ENCODE peak calls at places on chromosomes 4 and X, in four cellular contexts. One of them, this sample, is unnamed.

GRCh38 chrX:72101597-72102037 is 30.1 kb downstream of the RTL5 start:
- DNase-seq in HFF-Myc: no peak
- DNase-seq in neural progenitor cell: peak; percentile 41
- DNase-seq in brain microvascular endothelial cell: no peak
- DNase-seq in this sample: no peak

GRCh38 chrX:8607326-8607725 is 124.6 kb downstream of the ANOS1 start:
- DNase-seq in brain microvascular endothelial cell: peak; percentile 28
- DNase-seq in neural progenitor cell: no peak
- DNase-seq in HFF-Myc: no peak
- DNase-seq in this sample: peak; percentile 24

GRCh38 chr4:101596786-101597185 is 193.7 kb upstream of the BANK1 start:
- DNase-seq in brain microvascular endothelial cell: no peak
- DNase-seq in neural progenitor cell: no peak
- DNase-seq in HFF-Myc: no peak
- DNase-seq in this sample: no peak

GRCh38 chr4:139506774-139507173 is 49.2 kb downstream of the SETD7 start:
- DNase-seq in HFF-Myc: no peak
- DNase-seq in brain microvascular endothelial cell: no peak
- DNase-seq in neural progenitor cell: no peak
- DNase-seq in this sample: no peak

GRCh38 chr4:110754726-110755125 is 131.8 kb upstream of the PITX2 start:
- DNase-seq in brain microvascular endothelial cell: no peak
- DNase-seq in HFF-Myc: no peak
- DNase-seq in neural progenitor cell: no peak
- DNase-seq in this sample: no peak

GRCh38 chr4:31411606-31412005 is 691.4 kb downstream of the PCDH7 start:
- DNase-seq in HFF-Myc: no peak
- DNase-seq in brain microvascular endothelial cell: no peak
- DNase-seq in neural progenitor cell: no peak
- DNase-seq in this sample: peak; percentile 4

GRCh38 chr4:142548491-142548890 is 297.6 kb downstream of the INPP4B start:
- DNase-seq in neural progenitor cell: no peak
- DNase-seq in HFF-Myc: no peak
- DNase-seq in brain microvascular endothelial cell: no peak
- DNase-seq in this sample: no peak

GRCh38 chrX:48648299-48648698 is 35.3 kb upstream of the WAS start:
- DNase-seq in HFF-Myc: peak; percentile 9
- DNase-seq in neural progenitor cell: peak; percentile 54
- DNase-seq in brain microvascular endothelial cell: peak; percentile 12
- DNase-seq in this sample: peak; percentile 29

GRCh38 chr4:48467891-48468290 is 15.3 kb upstream of the SLC10A4 start:
- DNase-seq in neural progenitor cell: no peak
- DNase-seq in HFF-Myc: no peak
- DNase-seq in brain microvascular endothelial cell: no peak
- DNase-seq in this sample: no peak

GRCh38 chr4:38785901-38786402 is 3.2 kb upstream of the TLR10 start:
- DNase-seq in neural progenitor cell: no peak
- DNase-seq in brain microvascular endothelial cell: no peak
- DNase-seq in HFF-Myc: no peak
- DNase-seq in this sample: no peak

GRCh38 chr4:165726831-165727230 is 146.2 kb upstream of the TLL1 start:
- DNase-seq in HFF-Myc: no peak
- DNase-seq in brain microvascular endothelial cell: no peak
- DNase-seq in neural progenitor cell: no peak
- DNase-seq in this sample: no peak

GRCh38 chr4:76589402-76589801 is 154.4 kb downstream of the SHROOM3 start:
- DNase-seq in brain microvascular endothelial cell: no peak
- DNase-seq in HFF-Myc: no peak
- DNase-seq in neural progenitor cell: peak; percentile 24
- DNase-seq in this sample: no peak

GRCh38 chr4:76896731-76897521 is 1.0 kb downstream of the SOWAHB start:
- DNase-seq in HFF-Myc: no peak
- DNase-seq in brain microvascular endothelial cell: no peak
- DNase-seq in neural progenitor cell: peak; percentile 80
- DNase-seq in this sample: no peak

GRCh38 chr4:111639876-111640275 is 505.4 kb upstream of the FAM241A start:
- DNase-seq in brain microvascular endothelial cell: no peak
- DNase-seq in HFF-Myc: no peak
- DNase-seq in neural progenitor cell: peak; percentile 15
- DNase-seq in this sample: peak; percentile 40

GRCh38 chr4:184992422-184992821 is 25.9 kb upstream of the HELT start:
- DNase-seq in neural progenitor cell: no peak
- DNase-seq in brain microvascular endothelial cell: no peak
- DNase-seq in HFF-Myc: no peak
- DNase-seq in this sample: no peak

GRCh38 chr4:150789864-150790263 is 207.9 kb downstream of the MAB21L2 start:
- DNase-seq in brain microvascular endothelial cell: no peak
- DNase-seq in neural progenitor cell: no peak
- DNase-seq in HFF-Myc: no peak
- DNase-seq in this sample: no peak

GRCh38 chrX:43551590-43551989 is 104.5 kb upstream of the MAOA start:
- DNase-seq in neural progenitor cell: no peak
- DNase-seq in brain microvascular endothelial cell: no peak
- DNase-seq in HFF-Myc: no peak
- DNase-seq in this sample: no peak

GRCh38 chrX:103211012-103211715 is 3.7 kb upstream of the BEX4 start:
- DNase-seq in brain microvascular endothelial cell: peak; percentile 47
- DNase-seq in HFF-Myc: no peak
- DNase-seq in neural progenitor cell: peak; percentile 63
- DNase-seq in this sample: no peak

GRCh38 chr4:33160126-33160525 is 2440.0 kb downstream of the PCDH7 start:
- DNase-seq in brain microvascular endothelial cell: peak; percentile 5
- DNase-seq in neural progenitor cell: peak; percentile 29
- DNase-seq in HFF-Myc: peak; percentile 30
- DNase-seq in this sample: peak; percentile 4

GRCh38 chrX:12309040-12309732 is 170.9 kb downstream of the FRMPD4 start:
- DNase-seq in HFF-Myc: no peak
- DNase-seq in neural progenitor cell: no peak
- DNase-seq in brain microvascular endothelial cell: no peak
- DNase-seq in this sample: no peak

GRCh38 chr4:67522851-67523671 is 22.2 kb downstream of the CENPC start:
- DNase-seq in HFF-Myc: no peak
- DNase-seq in brain microvascular endothelial cell: peak; percentile 76
- DNase-seq in neural progenitor cell: no peak
- DNase-seq in this sample: no peak

GRCh38 chr4:140684314-140684713 is 71.9 kb downstream of the TBC1D9 start:
- DNase-seq in neural progenitor cell: no peak
- DNase-seq in brain microvascular endothelial cell: no peak
- DNase-seq in HFF-Myc: no peak
- DNase-seq in this sample: no peak
- H3K4me3 ChIP-seq in neural progenitor cell: no peak overlapping the region
- H3K4me3 ChIP-seq in brain microvascular endothelial cell: no peak overlapping the region
- H3K4me3 ChIP-seq in HFF-Myc: no peak overlapping the region
- H3K4me3 ChIP-seq in this sample: no peak overlapping the region

GRCh38 chrX:56783450-56783831 is 54.4 kb downstream of the NBDY start:
- DNase-seq in neural progenitor cell: peak; percentile 77
- DNase-seq in brain microvascular endothelial cell: no peak
- DNase-seq in HFF-Myc: no peak
- DNase-seq in this sample: no peak

GRCh38 chrX:56784666-56785065 is 55.6 kb downstream of the NBDY start:
- DNase-seq in neural progenitor cell: no peak
- DNase-seq in brain microvascular endothelial cell: no peak
- DNase-seq in HFF-Myc: no peak
- DNase-seq in this sample: no peak

GRCh38 chrX:56782362-56782761 is 53.3 kb downstream of the NBDY start:
- DNase-seq in brain microvascular endothelial cell: no peak
- DNase-seq in HFF-Myc: no peak
- DNase-seq in neural progenitor cell: no peak
- DNase-seq in this sample: no peak

GRCh38 chrX:56783996-56784620 is 55.1 kb downstream of the NBDY start:
- DNase-seq in brain microvascular endothelial cell: no peak
- DNase-seq in HFF-Myc: no peak
- DNase-seq in neural progenitor cell: no peak
- DNase-seq in this sample: no peak

GRCh38 chrX:56782791-56783449 is 53.9 kb downstream of the NBDY start:
- DNase-seq in HFF-Myc: no peak
- DNase-seq in neural progenitor cell: no peak
- DNase-seq in brain microvascular endothelial cell: no peak
- DNase-seq in this sample: no peak
- H3K4me3 ChIP-seq in HFF-Myc: no peak overlapping the region
- H3K4me3 ChIP-seq in neural progenitor cell: no peak overlapping the region
- H3K4me3 ChIP-seq in brain microvascular endothelial cell: no peak overlapping the region
- H3K4me3 ChIP-seq in this sample: no peak overlapping the region

GRCh38 chr4:23887989-23888388 is 1.9 kb downstream of the PPARGC1A start:
- DNase-seq in neural progenitor cell: no peak
- DNase-seq in HFF-Myc: no peak
- DNase-seq in brain microvascular endothelial cell: no peak
- DNase-seq in this sample: no peak

GRCh38 chr4:23888421-23889319 is 1.2 kb downstream of the PPARGC1A start:
- DNase-seq in brain microvascular endothelial cell: peak; percentile 17
- DNase-seq in HFF-Myc: no peak
- DNase-seq in neural progenitor cell: peak; percentile 29
- DNase-seq in this sample: peak; percentile 16

GRCh38 chr4:23889368-23889767 is 479 bp downstream of the PPARGC1A start:
- DNase-seq in brain microvascular endothelial cell: no peak
- DNase-seq in neural progenitor cell: no peak
- DNase-seq in HFF-Myc: no peak
- DNase-seq in this sample: no peak

GRCh38 chr4:23885943-23886590 is 3.8 kb downstream of the PPARGC1A start:
- DNase-seq in neural progenitor cell: no peak
- DNase-seq in HFF-Myc: no peak
- DNase-seq in brain microvascular endothelial cell: no peak
- DNase-seq in this sample: no peak

DNA sequence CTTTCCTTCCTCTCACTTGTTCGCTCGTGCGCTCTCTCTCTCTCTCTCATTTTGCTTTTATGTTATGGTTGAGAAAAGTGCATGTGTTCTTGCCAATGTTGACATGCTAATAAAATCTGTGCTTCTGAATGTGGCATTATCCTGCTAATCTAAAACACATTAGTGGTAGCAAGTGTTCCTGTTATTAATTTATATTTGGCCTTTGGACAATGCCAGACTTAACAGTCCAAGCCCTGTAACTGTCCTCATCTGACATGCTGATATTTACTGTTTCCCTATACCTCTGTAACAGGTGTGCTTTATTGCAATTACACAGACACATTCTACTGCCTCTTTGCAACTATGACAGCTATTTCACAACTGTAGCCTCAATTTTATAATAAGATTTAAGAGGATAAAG is 2.7 kb downstream of the PPARGC1A start:
- DNase-seq in brain microvascular endothelial cell: no peak
- DNase-seq in neural progenitor cell: no peak
- DNase-seq in HFF-Myc: no peak
- DNase-seq in this sample: no peak
- H3K4me3 ChIP-seq in brain microvascular endothelial cell: no peak overlapping the region
- H3K4me3 ChIP-seq in neural progenitor cell: no peak overlapping the region
- H3K4me3 ChIP-seq in HFF-Myc: no peak overlapping the region
- H3K4me3 ChIP-seq in this sample: no peak overlapping the region

DNA sequence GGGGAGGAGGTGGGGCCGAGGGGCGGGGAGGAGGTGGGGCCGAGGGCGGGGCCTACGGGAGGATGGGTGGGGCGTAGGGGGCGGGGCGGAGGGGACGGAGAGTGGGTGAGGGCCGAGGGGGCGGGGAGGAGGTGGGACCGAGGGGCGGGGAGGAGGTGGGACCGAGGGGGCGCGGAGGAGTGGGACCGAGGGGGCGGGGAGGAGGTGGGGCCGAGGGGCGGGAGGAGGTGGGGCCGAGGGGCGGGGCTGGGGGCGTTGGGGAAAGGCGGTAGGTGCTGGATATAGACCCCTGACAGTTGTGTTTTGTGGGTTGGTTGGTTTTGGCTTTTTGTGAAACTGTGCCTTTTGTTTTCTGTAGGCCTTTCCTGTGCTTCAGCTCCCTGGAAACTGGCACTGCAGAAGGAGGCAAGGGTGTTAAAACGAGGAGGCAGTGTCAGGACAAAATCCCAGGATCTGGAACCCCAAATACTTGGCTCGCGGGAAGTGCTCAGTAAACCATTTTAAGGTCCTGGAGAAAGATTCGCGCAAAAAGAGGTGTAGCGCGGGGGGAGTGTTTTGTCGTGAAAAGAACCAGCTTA is 580 bp upstream of the MMGT1 start:
- DNase-seq in HFF-Myc: no peak
- DNase-seq in brain microvascular endothelial cell: no peak
- DNase-seq in neural progenitor cell: peak; percentile 85
- DNase-seq in this sample: peak; percentile 25
- H3K4me3 ChIP-seq in HFF-Myc: peak overlapping the region; percentile 22
- H3K4me3 ChIP-seq in brain microvascular endothelial cell: peak overlapping the region; percentile 23
- H3K4me3 ChIP-seq in neural progenitor cell: peak overlapping the region; percentile 24
- H3K4me3 ChIP-seq in this sample: peak overlapping the region; percentile 40

GRCh38 chrX:118883994-118884393 is 60.4 kb downstream of the ZCCHC12 start:
- DNase-seq in brain microvascular endothelial cell: no peak
- DNase-seq in HFF-Myc: no peak
- DNase-seq in neural progenitor cell: no peak
- DNase-seq in this sample: no peak
- H3K4me3 ChIP-seq in brain microvascular endothelial cell: no peak overlapping the region
- H3K4me3 ChIP-seq in HFF-Myc: no peak overlapping the region
- H3K4me3 ChIP-seq in neural progenitor cell: no peak overlapping the region
- H3K4me3 ChIP-seq in this sample: no peak overlapping the region

DNA sequence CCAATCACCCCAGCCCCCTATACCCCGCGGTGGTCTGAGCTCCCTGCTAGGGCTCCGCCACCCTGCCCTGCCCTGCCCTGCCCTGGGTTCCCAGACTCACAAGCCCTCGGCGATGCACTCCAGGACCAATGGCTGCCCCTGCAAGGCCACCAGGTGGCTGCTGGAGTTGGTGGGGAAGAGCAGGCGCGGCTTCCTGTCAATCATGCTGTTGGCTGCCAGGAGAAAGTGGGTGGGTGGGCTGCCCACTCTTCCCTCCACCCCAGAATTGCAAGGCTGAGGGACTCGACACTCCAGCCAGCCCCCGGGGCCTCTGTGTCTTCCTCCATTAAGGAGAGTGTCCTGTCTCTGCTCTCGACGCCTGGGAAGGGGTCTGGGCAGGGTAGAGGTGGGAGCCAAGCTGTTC is 15.7 kb downstream of the L1CAM start:
- DNase-seq in brain microvascular endothelial cell: no peak
- DNase-seq in neural progenitor cell: no peak
- DNase-seq in HFF-Myc: no peak
- DNase-seq in this sample: no peak
- H3K4me3 ChIP-seq in brain microvascular endothelial cell: no peak overlapping the region
- H3K4me3 ChIP-seq in neural progenitor cell: no peak overlapping the region
- H3K4me3 ChIP-seq in HFF-Myc: no peak overlapping the region
- H3K4me3 ChIP-seq in this sample: no peak overlapping the region

GRCh38 chr4:2480649-2481048 is 11.7 kb downstream of the RNF4 start:
- DNase-seq in brain microvascular endothelial cell: no peak
- DNase-seq in neural progenitor cell: no peak
- DNase-seq in HFF-Myc: no peak
- DNase-seq in this sample: no peak
- H3K4me3 ChIP-seq in brain microvascular endothelial cell: no peak overlapping the region
- H3K4me3 ChIP-seq in neural progenitor cell: no peak overlapping the region
- H3K4me3 ChIP-seq in HFF-Myc: no peak overlapping the region
- H3K4me3 ChIP-seq in this sample: no peak overlapping the region

This sample was measured in skeletal muscle cell.